ENCODE peak calls at places on chromosomes 6 and 20, in six cellular contexts. K is SK-N-SH, P is HCT116, S is HepG2, D is H1, F is GM12878. Y is an unnamed sample.

GRCh38 chr6:100300221-100300736 is 164.4 kb downstream of the SIM1 start:
- DNase-seq in K (no peak), P (peak; percentile 96), S (peak; percentile 71), D (no peak), F (no peak), Y (peak; percentile 34)

GRCh38 chr20:34475979-34476736 is 40.1 kb upstream of the DYNLRB1 start:
- DNase-seq in K (peak; percentile 81), P (no peak), S (peak; percentile 47), D (no peak), F (no peak), Y (no peak)

GRCh38 chr6:61809004-61809595 is 476.9 kb downstream of the KHDRBS2 start:
- DNase-seq in K (peak; percentile 2), P (no peak), S (peak; percentile 45), D (no peak), F (no peak), Y (peak; percentile 22)

GRCh38 chr20:20410678-20411077 is 42.8 kb downstream of the INSM1 start:
- DNase-seq in K (peak; percentile 66), P (no peak), S (no peak), D (no peak), F (no peak), Y (no peak)

GRCh38 chr6:69164564-69165252 is 529.6 kb downstream of the ADGRB3 start:
- DNase-seq in K (peak; percentile 46), P (no peak), S (no peak), D (no peak), F (no peak), Y (peak; percentile 30)

GRCh38 chr6:42451146-42451594 is 556 bp downstream of the TRERF1 start:
- DNase-seq in K (no peak), P (no peak), S (no peak), D (no peak), F (no peak), Y (no peak)

GRCh38 chr6:136607204-136607931 is 57.1 kb upstream of the MAP7 start:
- DNase-seq in K (no peak), P (no peak), S (peak; percentile 22), D (no peak), F (no peak), Y (no peak)

GRCh38 chr6:7727150-7727950 is 1.5 kb downstream of the BMP6 start:
- DNase-seq in K (peak; percentile 60), P (no peak), S (no peak), D (peak; percentile 70), F (no peak), Y (no peak)

GRCh38 chr6:28940294-28940858 is 16.6 kb upstream of the TRIM27 start:
- DNase-seq in K (peak; percentile 45), P (no peak), S (peak; percentile 43), D (peak; percentile 76), F (peak; percentile 37), Y (no peak)
- TF ChIP-seq JUND in K (no peak), P (no peak), S (no peak), D (no peak), F (no peak), Y (no peak)

GRCh38 chr6:35392111-35392702 is 49.8 kb downstream of the PPARD start:
- DNase-seq in K (no peak), P (no peak), S (peak; percentile 39), D (no peak), F (no peak), Y (peak; percentile 72)

GRCh38 chr6:35396991-35397390 is 54.6 kb downstream of the PPARD start:
- DNase-seq in K (no peak), P (no peak), S (no peak), D (no peak), F (no peak), Y (no peak)

GRCh38 chr6:35388772-35389352 is 46.5 kb downstream of the PPARD start:
- DNase-seq in K (no peak), P (no peak), S (no peak), D (no peak), F (no peak), Y (no peak)

GRCh38 chr6:35391240-35391968 is 49.0 kb downstream of the PPARD start:
- DNase-seq in K (no peak), P (peak; percentile 70), S (no peak), D (no peak), F (no peak), Y (no peak)

DNA sequence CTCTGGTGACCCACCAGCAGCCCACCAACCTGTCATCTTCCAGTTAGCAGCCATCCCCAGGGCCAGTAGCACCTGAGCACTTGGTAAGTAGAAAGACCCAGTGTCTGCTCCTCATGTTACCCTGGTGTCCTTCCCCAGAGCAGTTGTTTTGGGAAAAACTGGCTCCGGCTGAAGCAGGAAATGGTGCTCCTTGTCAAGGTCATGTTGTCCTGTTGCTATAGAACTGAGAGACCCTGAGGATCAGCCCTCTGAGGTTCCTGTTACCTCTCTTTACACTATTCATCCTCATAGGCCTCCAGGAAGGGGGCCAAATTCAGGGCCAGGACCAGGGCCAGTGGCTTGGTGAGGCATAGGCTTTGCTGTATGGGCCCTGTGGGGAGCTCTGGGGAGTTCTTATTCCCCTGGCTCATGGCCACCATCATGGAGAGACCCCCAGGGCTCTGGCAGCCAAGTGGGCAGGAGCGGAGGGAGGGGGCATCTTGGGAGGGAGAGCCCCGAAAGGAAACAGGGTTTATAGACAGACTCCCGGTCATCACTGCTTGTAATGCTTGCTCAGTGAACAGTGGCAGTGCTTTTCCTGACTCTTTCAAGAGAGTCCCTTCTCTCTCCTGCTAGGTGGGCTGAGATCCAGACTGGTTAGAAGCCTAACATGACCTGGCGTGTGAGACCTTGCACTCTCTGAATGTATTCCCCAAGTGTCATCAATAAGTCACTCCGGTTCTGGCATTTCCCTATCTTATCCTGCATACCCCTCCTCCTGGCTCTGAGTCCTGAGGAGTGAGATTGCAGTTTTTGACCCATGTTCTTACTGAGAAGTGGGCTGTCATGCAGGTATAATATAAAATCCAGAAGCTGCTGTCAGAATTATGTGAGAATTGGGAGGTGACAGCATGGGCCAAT is 50.7 kb downstream of the PPARD start:
- DNase-seq in K (no peak), P (no peak), S (peak; percentile 28), D (no peak), F (no peak), Y (no peak)
- TF ChIP-seq JUND in K (no peak), P (no peak), S (no peak), D (no peak), F (no peak), Y (no peak)

GRCh38 chr6:73879466-73879865 is 183.5 kb downstream of the CD109 start:
- DNase-seq in K (no peak), P (no peak), S (no peak), D (no peak), F (no peak), Y (no peak)
- TF ChIP-seq JUND in K (no peak), P (no peak), S (no peak), D (no peak), F (no peak), Y (no peak)

DNA sequence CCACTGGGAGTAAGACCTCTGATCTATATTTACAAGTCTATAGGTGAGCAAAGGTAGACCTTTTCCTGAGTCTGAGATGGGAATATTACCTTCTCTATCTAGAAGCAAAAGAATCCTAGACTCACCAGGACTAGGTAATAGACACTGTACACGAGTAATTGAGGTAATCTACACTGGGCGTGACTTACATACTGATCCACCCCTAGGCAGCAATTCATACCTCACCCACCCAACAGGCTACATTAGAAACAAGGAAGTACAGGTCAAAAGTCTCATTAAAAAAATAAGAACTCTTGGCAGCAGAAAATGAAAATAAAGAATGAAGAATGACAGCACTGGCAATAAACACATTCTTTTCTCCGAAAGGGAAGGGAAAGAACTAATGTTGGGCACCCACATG is 7.6 kb downstream of the CSNK2A1 start:
- DNase-seq in K (no peak), P (no peak), S (no peak), D (no peak), F (no peak), Y (no peak)
- TF ChIP-seq JUND in K (no peak), P (no peak), S (no peak), D (no peak), F (no peak), Y (no peak)

GRCh38 chr6:115819506-115819905 is 241.2 kb downstream of the FRK start:
- DNase-seq in K (no peak), P (no peak), S (no peak), D (no peak), F (no peak), Y (no peak)

DNA sequence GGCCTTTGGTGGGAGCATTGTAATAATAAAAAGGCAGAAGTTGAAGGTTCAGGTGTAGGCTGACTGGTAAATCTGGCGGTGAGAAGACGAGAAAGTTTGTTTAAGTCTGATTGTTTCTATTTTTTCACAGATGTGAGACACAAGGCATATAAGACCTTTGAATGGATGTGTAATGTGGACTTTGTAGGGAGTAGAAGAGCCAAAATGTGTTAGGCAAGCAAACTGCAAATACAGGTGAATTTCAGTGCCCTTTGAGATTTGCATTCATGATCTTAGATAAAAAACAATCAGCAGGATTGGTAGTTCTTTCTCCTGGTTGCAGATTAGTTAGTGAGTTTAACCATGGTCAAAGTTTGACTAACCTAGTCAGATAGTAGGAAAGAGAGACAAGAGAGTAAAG is 238.9 kb downstream of the FRK start:
- DNase-seq in K (no peak), P (no peak), S (peak; percentile 3), D (no peak), F (no peak), Y (no peak)
- TF ChIP-seq JUND in K (no peak), P (no peak), S (no peak), D (no peak), F (no peak), Y (no peak)

GRCh38 chr6:66183982-66184555 is 477.0 kb upstream of the EYS start:
- DNase-seq in K (no peak), P (no peak), S (no peak), D (no peak), F (no peak), Y (no peak)

DNA sequence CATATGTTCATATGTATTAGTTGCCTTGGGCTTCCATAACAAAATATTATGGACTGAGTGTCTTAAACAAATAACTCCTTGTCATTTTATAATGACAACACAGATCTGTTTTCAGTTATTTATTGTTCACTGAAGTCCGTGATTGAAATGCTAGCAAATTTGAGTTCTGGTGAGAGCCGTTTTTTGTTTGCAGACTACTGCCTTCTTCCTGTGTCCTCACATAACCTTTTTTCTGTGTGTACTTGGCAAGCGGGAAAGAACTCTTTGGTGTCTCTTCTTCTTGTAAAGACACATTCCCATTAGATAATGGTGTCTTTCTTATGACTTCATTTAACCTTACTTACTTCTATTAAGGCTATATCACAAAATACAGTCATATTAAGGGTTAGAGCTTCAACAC is 482.9 kb upstream of the EYS start:
- DNase-seq in K (no peak), P (no peak), S (peak; percentile 8), D (no peak), F (no peak), Y (no peak)
- TF ChIP-seq JUND in K (no peak), P (no peak), S (no peak), D (no peak), F (no peak), Y (no peak)

GRCh38 chr6:157953580-157954091 is 28.0 kb upstream of the SYNJ2 start:
- DNase-seq in K (no peak), P (no peak), S (peak; percentile 39), D (no peak), F (no peak), Y (no peak)
- TF ChIP-seq JUND in K (no peak), P (no peak), S (peak; percentile 62), D (no peak), F (no peak), Y (no peak)

Y was measured in T47D.